ENCODE peak calls at places on chromosomes 3 and 15, in four cellular contexts. E, X, C and R are unnamed samples.

GRCh38 chr3:59609967-59610366 is 560.1 kb upstream of the CFAP20DC start:
- DNase-seq in E (no peak), C (no peak), X (no peak), R (no peak)

GRCh38 chr3:153166206-153166605 is 4.2 kb downstream of the RAP2B start:
- DNase-seq in X (peak; percentile 28), C (no peak), E (peak; percentile 49), R (peak; percentile 45)

GRCh38 chr15:39643747-39644520 is 63.1 kb downstream of the THBS1 start:
- DNase-seq in X (no peak), C (no peak), E (no peak), R (no peak)

GRCh38 chr3:76497636-76498035 is 542.3 kb upstream of the ROBO2 start:
- DNase-seq in C (no peak), E (no peak), X (no peak), R (no peak)

GRCh38 chr3:177478170-177478859 is 281.0 kb upstream of the TBL1XR1 start:
- DNase-seq in X (no peak), C (no peak), E (peak; percentile 98), R (no peak)

GRCh38 chr3:107916166-107916565 is 174.7 kb downstream of the CD47 start:
- DNase-seq in C (no peak), E (no peak), X (no peak), R (no peak)

GRCh38 chr3:191774485-191774884 is 313.5 kb downstream of the PYDC2 start:
- DNase-seq in X (no peak), E (peak; percentile 80), C (no peak), R (no peak)

GRCh38 chr3:155804298-155804697 is 1.8 kb downstream of the C3orf33 start:
- DNase-seq in X (no peak), C (no peak), E (no peak), R (no peak)

GRCh38 chr15:70092462-70092850 is 5.3 kb downstream of the TLE3 start:
- DNase-seq in E (no peak), C (no peak), X (no peak), R (no peak)

GRCh38 chr15:69997701-69998273 is 99.9 kb downstream of the TLE3 start:
- DNase-seq in C (peak; percentile 44), E (peak; percentile 56), X (no peak), R (no peak)